ENCODE peak calls at places on chromosomes 3 and 15, in four cellular contexts. V, O, U and Z are unnamed samples.

GRCh38 chr3:126488205-126488604 is 12.5 kb upstream of the ZXDC start:
- DNase-seq in V (no peak), O (no peak), U (no peak), Z (no peak)

GRCh38 chr15:44296625-44297524 is 8.4 kb downstream of the GOLM2 start:
- DNase-seq in V (peak), O (no peak), U (no peak), Z (peak)

GRCh38 chr3:46663611-46664135 is 29.8 kb downstream of the ALS2CL start:
- DNase-seq in V (peak), O (no peak), U (peak), Z (no peak)

GRCh38 chr3:115321396-115321795 is 174.3 kb upstream of the ZBTB20 start:
- DNase-seq in V (peak), O (no peak), U (no peak), Z (peak)

GRCh38 chr3:45204136-45204535 is 22.0 kb downstream of the TMEM158 start:
- DNase-seq in V (peak), O (no peak), U (no peak), Z (no peak)

GRCh38 chr15:42693942-42694341 is 43.0 kb downstream of the CDAN1 start:
- DNase-seq in V (no peak), O (no peak), U (peak), Z (no peak)

GRCh38 chr3:116280130-116280740 is 165.1 kb downstream of the LSAMP start:
- DNase-seq in V (no peak), O (no peak), U (no peak), Z (no peak)

GRCh38 chr3:109098245-109098644 is 19.7 kb downstream of the MORC1 start:
- DNase-seq in V (no peak), O (no peak), U (no peak), Z (peak)

GRCh38 chr3:153210660-153211059 is 48.6 kb downstream of the RAP2B start:
- DNase-seq in V (no peak), O (no peak), U (no peak), Z (no peak)

GRCh38 chr15:32763295-32763694 is 45.5 kb downstream of the GREM1 start:
- DNase-seq in V (no peak), O (no peak), U (no peak), Z (peak)

GRCh38 chr15:49978171-49978570 is 140.9 kb downstream of the ATP8B4 start:
- DNase-seq in V (no peak), O (no peak), U (no peak), Z (no peak)

GRCh38 chr3:120148187-120148954 is 54.1 kb upstream of the GSK3B start:
- DNase-seq in V (no peak), O (no peak), U (no peak), Z (no peak)

GRCh38 chr3:29319798-29320197 is 38.9 kb downstream of the RBMS3 start:
- DNase-seq in V (no peak), O (no peak), U (no peak), Z (no peak)

GRCh38 chr15:23069496-23070166 is 30.3 kb upstream of the TUBGCP5 start:
- DNase-seq in V (no peak), O (no peak), U (no peak), Z (no peak)

GRCh38 chr3:111547645-111548044 is 5.6 kb downstream of the CD96 start:
- DNase-seq in V (no peak), O (no peak), U (no peak), Z (peak)

GRCh38 chr15:60370804-60371700 is 26.7 kb downstream of the ANXA2 start:
- DNase-seq in V (peak), O (peak), U (no peak), Z (no peak)

GRCh38 chr15:98907921-98908490 is 99.6 kb downstream of the PGPEP1L start:
- DNase-seq in V (no peak), O (no peak), U (no peak), Z (no peak)

GRCh38 chr3:162014284-162014683 is 517.7 kb downstream of the OTOL1 start:
- DNase-seq in V (no peak), O (no peak), U (no peak), Z (no peak)

GRCh38 chr3:195467641-195468390 is 25.0 kb upstream of the ACAP2 start:
- DNase-seq in V (peak), O (no peak), U (no peak), Z (no peak)

GRCh38 chr3:124428372-124429128 is 301.7 kb upstream of the UMPS start:
- DNase-seq in V (no peak), O (no peak), U (no peak), Z (no peak)

DNA sequence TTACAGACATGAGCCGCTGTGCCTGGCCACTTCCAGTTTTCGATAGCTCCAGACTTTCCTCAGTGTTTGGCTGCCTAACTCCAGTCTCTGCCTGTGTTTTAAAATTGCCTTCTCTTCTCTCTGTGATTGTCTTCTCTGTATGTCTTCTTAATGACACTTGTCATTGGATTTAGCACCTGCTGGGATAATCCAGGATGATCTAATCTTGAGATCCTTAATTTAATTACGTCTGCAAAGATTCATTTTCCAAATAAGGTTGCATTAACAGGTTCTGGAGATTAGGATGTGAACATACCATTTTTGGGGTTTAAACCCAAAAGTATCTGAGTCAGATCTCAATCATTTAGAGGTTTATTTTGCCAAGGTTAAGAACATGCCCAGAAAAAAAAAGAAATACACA is 222.2 kb upstream of the PDZRN3 start:
- DNase-seq in V (no peak), O (no peak), U (no peak), Z (no peak)
- H3K4me3 ChIP-seq in V (no peak), O (no peak), U (no peak), Z (no peak)

GRCh38 chr3:10520118-10520517 is 14.7 kb upstream of the ATP2B2 start:
- DNase-seq in V (no peak), O (no peak), U (peak), Z (no peak)

GRCh38 chr3:10524270-10524669 is 18.9 kb upstream of the ATP2B2 start:
- DNase-seq in V (no peak), O (no peak), U (no peak), Z (no peak)

GRCh38 chr3:10524799-10525301 is 19.5 kb upstream of the ATP2B2 start:
- DNase-seq in V (no peak), O (no peak), U (peak), Z (no peak)

GRCh38 chr3:10521772-10522441 is 16.5 kb upstream of the ATP2B2 start:
- DNase-seq in V (no peak), O (no peak), U (no peak), Z (no peak)

DNA sequence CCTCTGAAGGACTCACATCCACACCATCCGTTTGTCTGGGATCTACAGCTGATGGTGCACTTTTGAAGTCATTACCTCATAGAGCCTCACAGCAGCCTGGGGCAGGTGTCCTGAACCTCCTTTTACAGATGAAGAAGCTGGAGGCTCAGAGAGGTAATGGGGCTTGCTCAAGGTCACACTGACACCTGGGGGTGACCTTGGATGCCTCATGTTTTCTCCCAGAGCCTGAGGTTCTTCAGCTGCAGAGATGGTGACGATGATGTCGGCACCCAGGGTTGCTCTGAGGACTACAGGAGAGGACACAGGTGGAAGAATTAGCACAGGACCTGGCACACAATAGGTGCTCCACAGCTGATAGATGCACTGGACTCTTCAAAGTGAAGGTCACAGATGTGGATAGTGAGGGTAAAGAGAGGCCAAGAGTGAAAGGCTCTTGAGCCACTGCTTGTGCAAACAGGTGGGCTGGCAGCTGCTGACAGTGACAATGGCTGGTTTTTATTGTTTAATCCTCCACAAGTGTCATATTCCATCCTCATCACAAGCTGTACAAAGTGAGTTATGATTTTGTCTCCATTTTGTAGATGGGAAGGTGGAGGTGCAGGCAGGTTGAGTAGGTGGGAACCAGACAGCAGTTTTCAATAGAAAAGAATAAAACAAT is 17.4 kb upstream of the ATP2B2 start:
- DNase-seq in V (no peak), O (no peak), U (peak), Z (no peak)
- TF ChIP-seq CTCF in V (no peak), O (no peak), U (no peak), Z (no peak)

GRCh38 chr15:73172508-73172907 is 120.2 kb downstream of the NEO1 start:
- DNase-seq in V (peak), O (no peak), U (no peak), Z (no peak)
- H3K4me3 ChIP-seq in V (no peak), O (no peak), U (no peak), Z (no peak)

DNA sequence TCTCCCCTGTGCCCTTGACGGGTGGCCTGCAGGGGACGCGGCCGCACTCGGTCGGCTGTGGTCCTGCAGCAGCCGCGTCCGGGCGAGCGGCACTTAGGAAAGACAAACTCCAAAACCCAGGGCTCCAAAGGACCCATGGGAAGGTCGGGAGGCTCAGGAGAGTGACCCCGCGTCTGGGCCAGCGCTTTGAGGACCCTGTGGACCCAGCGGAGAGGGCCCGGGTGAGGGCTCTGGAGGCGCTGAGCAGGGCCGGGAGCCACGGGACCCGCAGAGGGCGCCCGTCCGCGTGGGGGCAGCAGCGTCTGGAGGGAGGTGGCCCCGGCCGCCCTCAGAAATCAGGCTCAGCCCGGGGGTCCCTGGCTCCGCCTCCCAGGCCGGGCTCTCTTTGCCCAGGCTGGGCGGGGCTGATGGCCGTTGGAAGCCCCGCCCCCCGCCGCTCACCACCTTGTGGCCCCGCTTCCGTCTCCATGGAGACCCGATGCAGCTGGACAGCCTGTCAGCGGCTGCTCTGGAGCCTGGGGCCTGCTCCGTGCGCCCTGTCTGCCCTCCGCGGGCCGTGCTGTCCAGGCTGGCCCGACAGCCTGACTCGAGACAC is 34.6 kb upstream of the RPL32 start:
- DNase-seq in V (no peak), O (peak), U (no peak), Z (peak)
- TF ChIP-seq CTCF in V (peak), O (peak), U (peak), Z (peak)